ENCODE peak calls at places on chromosomes 3 and 15, in ten cellular contexts. B, F, R, G, C, O, L, Y, K and Z are unnamed samples.

GRCh38 chr3:194300392-194300758 is 50.8 kb downstream of the CPN2 start:
- DNase-seq in B (no peak), F (peak), R (peak), G (peak), C (no peak), O (no peak), L (no peak), Y (peak), K (peak), Z (peak)

GRCh38 chr3:152151216-152151874 is 117.4 kb upstream of the MBNL1 start:
- DNase-seq in B (no peak), F (no peak), R (peak), G (no peak), C (peak), O (no peak), L (no peak), Y (no peak), K (no peak), Z (peak)

GRCh38 chr15:40746916-40747418 is 8.1 kb downstream of the RMDN3 start:
- DNase-seq in B (peak), F (no peak), R (peak), G (no peak), C (no peak), O (no peak), L (no peak), Y (no peak), K (no peak), Z (peak)

GRCh38 chr3:189403194-189403593 is 228.0 kb upstream of the TP63 start:
- DNase-seq in B (peak), F (no peak), R (no peak), G (no peak), C (no peak), O (no peak), L (no peak), Y (no peak), K (no peak), Z (no peak)

GRCh38 chr3:82177774-82178173 is 416.3 kb upstream of the GBE1 start:
- DNase-seq in B (no peak), F (no peak), R (no peak), G (no peak), C (no peak), O (no peak), L (no peak), Y (no peak), K (no peak), Z (no peak)

GRCh38 chr3:173586176-173586575 is 188.6 kb downstream of the NLGN1 start:
- DNase-seq in B (no peak), F (no peak), R (peak), G (no peak), C (no peak), O (no peak), L (no peak), Y (no peak), K (no peak), Z (no peak)

GRCh38 chr15:44798815-44799214 is 62.5 kb downstream of the TRIM69 start:
- DNase-seq in B (peak), F (no peak), R (no peak), G (no peak), C (no peak), O (no peak), L (peak), Y (peak), K (peak), Z (peak)

GRCh38 chr3:73624363-73625123 is at the start of gene PDZRN3:
- DNase-seq in B (peak), F (peak), R (peak), G (peak), C (peak), O (no peak), L (no peak), Y (peak), K (peak), Z (peak)

GRCh38 chr3:161014997-161015749 is 90.0 kb downstream of the B3GALNT1 start:
- DNase-seq in B (no peak), F (no peak), R (no peak), G (no peak), C (no peak), O (peak), L (no peak), Y (peak), K (no peak), Z (no peak)

GRCh38 chr3:170437151-170437550 is 18.5 kb downstream of the CLDN11 start:
- DNase-seq in B (no peak), F (no peak), R (no peak), G (no peak), C (no peak), O (no peak), L (no peak), Y (no peak), K (no peak), Z (no peak)

GRCh38 chr15:68028137-68028771 is 25.9 kb upstream of the PIAS1 start:
- DNase-seq in B (no peak), F (no peak), R (no peak), G (no peak), C (no peak), O (no peak), L (no peak), Y (no peak), K (no peak), Z (no peak)

GRCh38 chr3:120823156-120823555 is 80.6 kb downstream of the GTF2E1 start:
- DNase-seq in B (no peak), F (no peak), R (no peak), G (no peak), C (no peak), O (no peak), L (no peak), Y (no peak), K (no peak), Z (no peak)

GRCh38 chr3:188689101-188689574 is 482.6 kb upstream of the TPRG1 start:
- DNase-seq in B (peak), F (no peak), R (peak), G (no peak), C (peak), O (no peak), L (no peak), Y (no peak), K (no peak), Z (peak)

GRCh38 chr15:26378304-26378703 is 394.6 kb downstream of the GABRB3 start:
- DNase-seq in B (no peak), F (no peak), R (no peak), G (no peak), C (no peak), O (no peak), L (no peak), Y (no peak), K (no peak), Z (no peak)

GRCh38 chr15:26372712-26373111 is 400.2 kb downstream of the GABRB3 start:
- DNase-seq in B (no peak), F (no peak), R (no peak), G (no peak), C (no peak), O (no peak), L (no peak), Y (peak), K (no peak), Z (no peak)

GRCh38 chr15:26376243-26376642 is 396.6 kb downstream of the GABRB3 start:
- DNase-seq in B (no peak), F (no peak), R (no peak), G (no peak), C (no peak), O (no peak), L (no peak), Y (no peak), K (no peak), Z (no peak)
- TF ChIP-seq CTCF in B (no peak), F (no peak), R (no peak), G (no peak), C (no peak), O (no peak), L (no peak), Y (no peak), K (no peak), Z (no peak)

GRCh38 chr3:112364291-112364690 is 31.3 kb downstream of the CD200 start:
- DNase-seq in B (no peak), F (no peak), R (no peak), G (no peak), C (no peak), O (no peak), L (no peak), Y (no peak), K (no peak), Z (no peak)
- H3K4me3 ChIP-seq in B (no peak), F (no peak), R (no peak), G (no peak), C (no peak), O (no peak), L (no peak), Y (no peak), K (no peak), Z (no peak)

DNA sequence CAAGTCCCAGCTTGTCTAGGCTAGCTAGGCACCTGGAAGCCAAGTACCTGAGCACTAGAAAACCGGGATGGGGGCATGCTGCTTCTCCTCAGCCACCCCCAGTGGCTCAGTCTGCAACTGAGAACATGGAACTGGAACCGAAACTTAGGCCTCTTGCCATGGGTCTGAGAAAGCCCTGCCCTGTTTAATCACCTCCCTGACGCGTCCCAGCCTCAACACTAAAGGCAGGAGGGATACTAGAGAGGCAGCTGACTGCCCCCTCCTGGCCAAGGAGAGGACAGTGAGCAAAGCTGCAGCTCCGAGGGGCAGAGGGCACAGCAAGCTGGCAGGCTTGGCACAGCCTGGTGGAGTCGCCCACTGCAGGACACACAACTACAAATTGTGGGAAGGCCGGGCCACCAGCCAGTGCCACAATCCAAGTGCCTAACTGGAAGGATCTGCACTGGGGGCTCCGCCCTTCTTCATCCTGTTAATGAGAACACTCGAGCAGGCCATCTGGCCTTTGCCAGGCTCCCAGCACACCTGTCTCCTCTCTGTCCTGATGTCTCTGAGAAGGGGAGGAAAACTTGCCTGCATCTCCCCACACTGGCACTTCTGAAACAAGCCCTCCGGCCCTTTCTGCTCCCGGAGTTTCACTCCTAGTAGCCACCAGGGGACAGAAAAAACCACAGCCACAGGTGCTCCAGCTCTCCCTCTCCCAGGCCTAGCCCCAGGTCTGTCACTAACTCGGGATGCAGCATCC is 53.7 kb downstream of the BDH1 start:
- DNase-seq in B (peak), F (peak), R (peak), G (no peak), C (no peak), O (peak), L (no peak), Y (peak), K (peak), Z (peak)
- TF ChIP-seq CTCF in B (peak), F (peak), R (peak), G (peak), C (peak), O (peak), L (peak), Y (peak), K (peak), Z (peak)

GRCh38 chr3:147371141-147371540 is 35.2 kb downstream of the ZIC4 start:
- DNase-seq in B (no peak), F (no peak), R (no peak), G (no peak), C (no peak), O (no peak), L (no peak), Y (no peak), K (no peak), Z (no peak)

GRCh38 chr3:147368561-147369151 is 37.7 kb downstream of the ZIC4 start:
- DNase-seq in B (no peak), F (no peak), R (no peak), G (no peak), C (no peak), O (no peak), L (no peak), Y (peak), K (no peak), Z (no peak)

GRCh38 chr3:147369231-147369630 is 37.1 kb downstream of the ZIC4 start:
- DNase-seq in B (no peak), F (no peak), R (no peak), G (no peak), C (no peak), O (no peak), L (no peak), Y (no peak), K (no peak), Z (no peak)

GRCh38 chr3:147370316-147370715 is 36.0 kb downstream of the ZIC4 start:
- DNase-seq in B (no peak), F (no peak), R (no peak), G (no peak), C (no peak), O (no peak), L (no peak), Y (no peak), K (no peak), Z (no peak)

GRCh38 chr3:147369671-147370123 is 36.6 kb downstream of the ZIC4 start:
- DNase-seq in B (no peak), F (no peak), R (no peak), G (no peak), C (no peak), O (no peak), L (no peak), Y (peak), K (no peak), Z (no peak)
- H3K4me3 ChIP-seq in B (no peak), F (no peak), R (no peak), G (no peak), C (no peak), O (no peak), L (no peak), Y (no peak), K (no peak), Z (no peak)

GRCh38 chr3:129162729-129163579 is 2.1 kb upstream of the ISY1 start:
- DNase-seq in B (peak), F (no peak), R (no peak), G (no peak), C (no peak), O (peak), L (no peak), Y (peak), K (no peak), Z (no peak)
- TF ChIP-seq CTCF in B (peak), F (peak), R (peak), G (no peak), C (peak), O (peak), L (peak), Y (peak), K (peak), Z (peak)

GRCh38 chr15:96274698-96275097 is 55.8 kb upstream of the NR2F2 start:
- DNase-seq in B (no peak), F (no peak), R (peak), G (no peak), C (no peak), O (no peak), L (no peak), Y (no peak), K (no peak), Z (peak)

GRCh38 chr15:96272427-96272826 is 58.1 kb upstream of the NR2F2 start:
- DNase-seq in B (no peak), F (no peak), R (no peak), G (no peak), C (no peak), O (no peak), L (no peak), Y (no peak), K (no peak), Z (no peak)

GRCh38 chr15:96270581-96271172 is 59.8 kb upstream of the NR2F2 start:
- DNase-seq in B (no peak), F (no peak), R (peak), G (no peak), C (peak), O (no peak), L (peak), Y (no peak), K (no peak), Z (peak)

GRCh38 chr15:96274087-96274440 is 56.4 kb upstream of the NR2F2 start:
- DNase-seq in B (no peak), F (no peak), R (no peak), G (no peak), C (no peak), O (no peak), L (no peak), Y (no peak), K (no peak), Z (no peak)

DNA sequence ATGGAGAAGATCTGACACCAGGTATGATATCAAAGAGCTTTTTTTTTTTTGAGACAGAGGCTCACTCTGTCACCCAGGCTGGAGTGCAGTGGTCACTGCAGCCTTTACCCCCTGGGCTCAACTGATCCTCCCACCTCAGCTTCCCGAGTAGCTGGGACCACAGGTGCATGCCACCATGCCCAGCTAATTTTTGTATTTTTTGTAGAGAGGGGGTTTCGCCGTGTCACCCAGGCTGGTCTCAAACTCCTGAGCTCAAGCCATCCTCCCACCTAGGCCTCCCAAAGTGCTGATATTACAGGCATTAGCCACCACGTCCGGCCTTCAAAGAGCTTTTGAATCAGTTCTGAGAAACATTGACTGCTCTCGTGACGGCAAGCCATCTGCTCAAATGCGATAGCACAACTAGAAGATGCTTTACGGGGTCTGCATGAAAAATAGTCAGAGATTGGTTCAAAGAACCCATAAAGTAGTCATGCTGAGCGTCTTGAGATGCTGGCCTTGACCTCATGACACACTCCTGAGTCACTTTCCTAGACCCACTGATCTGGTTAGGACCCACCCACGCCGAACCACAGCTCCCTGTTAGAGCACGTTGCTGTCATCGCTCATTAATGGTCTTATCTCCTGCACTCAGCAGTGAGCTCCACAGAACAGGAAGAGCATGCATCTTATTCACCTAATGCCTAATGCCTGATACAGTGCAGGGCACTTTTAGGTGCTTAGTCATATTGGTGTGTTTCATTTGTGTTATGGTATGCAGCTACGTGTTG is 57.0 kb upstream of the NR2F2 start:
- DNase-seq in B (peak), F (no peak), R (peak), G (no peak), C (peak), O (no peak), L (peak), Y (no peak), K (no peak), Z (peak)
- H3K4me3 ChIP-seq in B (no peak), F (no peak), R (no peak), G (no peak), C (no peak), O (no peak), L (no peak), Y (no peak), K (no peak), Z (no peak)

GRCh38 chr3:66400381-66401156 is 100.3 kb downstream of the LRIG1 start:
- DNase-seq in B (no peak), F (no peak), R (no peak), G (no peak), C (no peak), O (no peak), L (no peak), Y (peak), K (no peak), Z (no peak)
- TF ChIP-seq CTCF in B (no peak), F (no peak), R (no peak), G (no peak), C (no peak), O (no peak), L (no peak), Y (no peak), K (no peak), Z (no peak)

GRCh38 chr3:132597660-132598059 is 590 bp downstream of the ACKR4 start:
- DNase-seq in B (no peak), F (no peak), R (no peak), G (no peak), C (no peak), O (no peak), L (no peak), Y (no peak), K (no peak), Z (no peak)
- H3K4me3 ChIP-seq in B (no peak), F (peak), R (peak), G (peak), C (peak), O (peak), L (no peak), Y (no peak), K (no peak), Z (peak)